ENCODE peak calls at places on chromosome 21, in six cellular contexts. One of them, this sample, is unnamed. For H3K27me3, the result is how much of the 10 kb centered on the place peaks cover.

GRCh38 chr21:21085206-21085605 is 87.0 kb downstream of the NCAM2 start:
- DNase-seq in cardiac muscle cell: no peak
- DNase-seq in fibroblast of lung: no peak
- DNase-seq in aorta: no peak
- DNase-seq in mesenchymal stem cell: no peak
- DNase-seq in GM23338: no peak
- DNase-seq in this sample: no peak

GRCh38 chr21:32812035-32812434 is 40.5 kb upstream of the PAXBP1 start:
- DNase-seq in cardiac muscle cell: no peak
- DNase-seq in fibroblast of lung: peak
- DNase-seq in aorta: no peak
- DNase-seq in mesenchymal stem cell: no peak
- DNase-seq in GM23338: no peak
- DNase-seq in this sample: peak

GRCh38 chr21:27511241-27511640 is 544.4 kb upstream of the ADAMTS5 start:
- DNase-seq in cardiac muscle cell: no peak
- DNase-seq in fibroblast of lung: no peak
- DNase-seq in aorta: no peak
- DNase-seq in mesenchymal stem cell: no peak
- DNase-seq in GM23338: no peak
- DNase-seq in this sample: no peak

GRCh38 chr21:15534450-15534886 is 195.3 kb upstream of the USP25 start:
- DNase-seq in cardiac muscle cell: no peak
- DNase-seq in fibroblast of lung: no peak
- DNase-seq in aorta: no peak
- DNase-seq in mesenchymal stem cell: no peak
- DNase-seq in GM23338: peak
- DNase-seq in this sample: no peak

GRCh38 chr21:41411449-41412089 is 14.5 kb upstream of the MX1 start:
- DNase-seq in cardiac muscle cell: peak
- DNase-seq in fibroblast of lung: no peak
- DNase-seq in aorta: no peak
- DNase-seq in mesenchymal stem cell: peak
- DNase-seq in GM23338: peak
- DNase-seq in this sample: no peak

GRCh38 chr21:35484032-35484431 is 434.9 kb upstream of the RUNX1 start:
- DNase-seq in cardiac muscle cell: no peak
- DNase-seq in fibroblast of lung: no peak
- DNase-seq in aorta: no peak
- DNase-seq in mesenchymal stem cell: no peak
- DNase-seq in GM23338: no peak
- DNase-seq in this sample: no peak

GRCh38 chr21:27391990-27392389 is 425.1 kb upstream of the ADAMTS5 start:
- DNase-seq in cardiac muscle cell: no peak
- DNase-seq in fibroblast of lung: no peak
- DNase-seq in aorta: no peak
- DNase-seq in mesenchymal stem cell: no peak
- DNase-seq in GM23338: no peak
- DNase-seq in this sample: no peak

GRCh38 chr21:15009964-15010363 is 54.8 kb downstream of the NRIP1 start:
- DNase-seq in cardiac muscle cell: peak
- DNase-seq in fibroblast of lung: peak
- DNase-seq in aorta: no peak
- DNase-seq in mesenchymal stem cell: no peak
- DNase-seq in GM23338: no peak
- DNase-seq in this sample: no peak

GRCh38 chr21:37700641-37701202 is 215.5 kb downstream of the KCNJ6 start:
- DNase-seq in cardiac muscle cell: peak
- DNase-seq in fibroblast of lung: peak
- DNase-seq in aorta: peak
- DNase-seq in mesenchymal stem cell: peak
- DNase-seq in GM23338: peak
- DNase-seq in this sample: no peak

GRCh38 chr21:33899199-33899598 is 16.4 kb downstream of the ATP5PO start:
- DNase-seq in cardiac muscle cell: no peak
- DNase-seq in fibroblast of lung: peak
- DNase-seq in aorta: no peak
- DNase-seq in mesenchymal stem cell: no peak
- DNase-seq in GM23338: no peak
- DNase-seq in this sample: no peak

GRCh38 chr21:22416555-22416954 is 1418.3 kb downstream of the NCAM2 start:
- DNase-seq in cardiac muscle cell: no peak
- DNase-seq in fibroblast of lung: no peak
- DNase-seq in aorta: no peak
- DNase-seq in mesenchymal stem cell: no peak
- DNase-seq in GM23338: no peak
- DNase-seq in this sample: no peak

GRCh38 chr21:31335957-31336738 is 7.9 kb downstream of the TIAM1 start:
- DNase-seq in cardiac muscle cell: peak
- DNase-seq in fibroblast of lung: peak
- DNase-seq in aorta: no peak
- DNase-seq in mesenchymal stem cell: peak
- DNase-seq in GM23338: no peak
- DNase-seq in this sample: no peak

GRCh38 chr21:37642493-37642892 is 273.8 kb downstream of the KCNJ6 start:
- DNase-seq in cardiac muscle cell: no peak
- DNase-seq in fibroblast of lung: no peak
- DNase-seq in aorta: no peak
- DNase-seq in mesenchymal stem cell: no peak
- DNase-seq in GM23338: peak
- DNase-seq in this sample: no peak

GRCh38 chr21:20997633-20998455 is at the start of gene NCAM2:
- DNase-seq in cardiac muscle cell: peak
- DNase-seq in fibroblast of lung: peak
- DNase-seq in aorta: peak
- DNase-seq in mesenchymal stem cell: peak
- DNase-seq in GM23338: peak
- DNase-seq in this sample: peak

GRCh38 chr21:33325222-33326067 is 675 bp downstream of the IFNAR1 start:
- DNase-seq in cardiac muscle cell: peak
- DNase-seq in fibroblast of lung: peak
- DNase-seq in aorta: peak
- DNase-seq in mesenchymal stem cell: peak
- DNase-seq in GM23338: peak
- DNase-seq in this sample: peak

GRCh38 chr21:41258617-41259016 is 58.0 kb upstream of the FAM3B start:
- DNase-seq in cardiac muscle cell: no peak
- DNase-seq in fibroblast of lung: no peak
- DNase-seq in aorta: no peak
- DNase-seq in mesenchymal stem cell: no peak
- DNase-seq in GM23338: no peak
- DNase-seq in this sample: no peak

GRCh38 chr21:39095681-39096080 is 87.6 kb downstream of the PSMG1 start:
- DNase-seq in cardiac muscle cell: no peak
- DNase-seq in fibroblast of lung: no peak
- DNase-seq in aorta: no peak
- DNase-seq in mesenchymal stem cell: no peak
- DNase-seq in GM23338: no peak
- DNase-seq in this sample: no peak

GRCh38 chr21:39096754-39097153 is 86.5 kb downstream of the PSMG1 start:
- DNase-seq in cardiac muscle cell: no peak
- DNase-seq in fibroblast of lung: no peak
- DNase-seq in aorta: no peak
- DNase-seq in mesenchymal stem cell: no peak
- DNase-seq in GM23338: peak
- DNase-seq in this sample: no peak

GRCh38 chr21:39093526-39093925 is 89.7 kb downstream of the PSMG1 start:
- DNase-seq in cardiac muscle cell: no peak
- DNase-seq in fibroblast of lung: no peak
- DNase-seq in aorta: no peak
- DNase-seq in mesenchymal stem cell: no peak
- DNase-seq in GM23338: no peak
- DNase-seq in this sample: no peak

GRCh38 chr21:39094087-39094785 is 89.0 kb downstream of the PSMG1 start:
- DNase-seq in cardiac muscle cell: no peak
- DNase-seq in fibroblast of lung: no peak
- DNase-seq in aorta: no peak
- DNase-seq in mesenchymal stem cell: no peak
- DNase-seq in GM23338: no peak
- DNase-seq in this sample: no peak

DNA sequence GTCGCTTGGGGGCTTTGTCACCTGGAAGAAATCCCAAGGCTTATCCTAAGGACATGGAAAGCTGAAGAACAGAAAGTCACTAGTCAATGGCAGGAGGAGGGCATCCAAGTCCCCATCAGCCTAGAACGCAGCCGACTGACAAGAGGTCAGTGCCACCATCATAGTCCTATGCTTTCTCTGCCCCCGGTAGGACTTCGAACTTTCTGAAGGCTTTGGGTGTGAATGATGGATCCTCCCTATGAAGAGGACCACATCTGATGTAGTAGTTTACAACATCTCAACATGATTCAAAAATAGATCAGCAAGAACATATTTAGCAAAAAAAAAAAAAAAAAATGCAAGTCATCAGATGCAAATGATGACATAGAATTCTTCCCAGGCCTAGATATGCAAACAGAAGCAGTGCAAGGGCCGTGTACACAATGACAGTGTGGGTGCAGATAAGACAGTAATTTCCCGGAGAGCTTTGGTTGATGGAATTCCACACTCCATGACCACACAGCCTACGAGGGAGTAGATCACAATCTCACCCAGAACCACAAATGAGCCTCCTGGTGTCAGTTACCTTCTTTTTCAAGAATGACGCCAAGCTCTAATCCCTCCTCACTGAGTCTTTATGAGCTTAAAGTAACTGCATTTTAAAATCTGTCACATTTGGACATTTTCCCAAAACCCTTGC is 88.3 kb downstream of the PSMG1 start:
- DNase-seq in cardiac muscle cell: peak
- DNase-seq in fibroblast of lung: peak
- DNase-seq in aorta: no peak
- DNase-seq in mesenchymal stem cell: peak
- DNase-seq in GM23338: no peak
- DNase-seq in this sample: no peak
- H3K27ac ChIP-seq in cardiac muscle cell: no peak
- H3K27ac ChIP-seq in fibroblast of lung: no peak
- H3K27ac ChIP-seq in aorta: no peak
- H3K27ac ChIP-seq in mesenchymal stem cell: no peak
- H3K27ac ChIP-seq in GM23338: no peak
- H3K27ac ChIP-seq in this sample: peak

GRCh38 chr21:42787613-42788012 is 91.7 kb downstream of the WDR4 start:
- DNase-seq in cardiac muscle cell: no peak
- DNase-seq in fibroblast of lung: no peak
- DNase-seq in aorta: no peak
- DNase-seq in mesenchymal stem cell: no peak
- DNase-seq in GM23338: no peak
- DNase-seq in this sample: no peak

GRCh38 chr21:42786884-42787283 is 92.5 kb downstream of the WDR4 start:
- DNase-seq in cardiac muscle cell: no peak
- DNase-seq in fibroblast of lung: no peak
- DNase-seq in aorta: no peak
- DNase-seq in mesenchymal stem cell: no peak
- DNase-seq in GM23338: no peak
- DNase-seq in this sample: no peak

GRCh38 chr21:42794551-42794950 is 84.8 kb downstream of the WDR4 start:
- DNase-seq in cardiac muscle cell: no peak
- DNase-seq in fibroblast of lung: no peak
- DNase-seq in aorta: no peak
- DNase-seq in mesenchymal stem cell: no peak
- DNase-seq in GM23338: no peak
- DNase-seq in this sample: no peak

GRCh38 chr21:42793774-42794173 is 85.6 kb downstream of the WDR4 start:
- DNase-seq in cardiac muscle cell: no peak
- DNase-seq in fibroblast of lung: no peak
- DNase-seq in aorta: no peak
- DNase-seq in mesenchymal stem cell: no peak
- DNase-seq in GM23338: peak
- DNase-seq in this sample: no peak

GRCh38 chr21:42790520-42790919 is 88.8 kb downstream of the WDR4 start:
- DNase-seq in cardiac muscle cell: no peak
- DNase-seq in fibroblast of lung: no peak
- DNase-seq in aorta: no peak
- DNase-seq in mesenchymal stem cell: no peak
- DNase-seq in GM23338: no peak
- DNase-seq in this sample: no peak
- H3K27me3 ChIP-seq in cardiac muscle cell: under half
- H3K27me3 ChIP-seq in fibroblast of lung: under half
- H3K27me3 ChIP-seq in aorta: under half
- H3K27me3 ChIP-seq in mesenchymal stem cell: half or more
- H3K27me3 ChIP-seq in GM23338: under half
- H3K27me3 ChIP-seq in this sample: half or more

GRCh38 chr21:38774586-38775285 is 31.0 kb upstream of the ETS2 start:
- DNase-seq in cardiac muscle cell: no peak
- DNase-seq in fibroblast of lung: no peak
- DNase-seq in aorta: no peak
- DNase-seq in mesenchymal stem cell: no peak
- DNase-seq in GM23338: no peak
- DNase-seq in this sample: no peak
- H3K27ac ChIP-seq in cardiac muscle cell: no peak
- H3K27ac ChIP-seq in fibroblast of lung: peak
- H3K27ac ChIP-seq in aorta: peak
- H3K27ac ChIP-seq in mesenchymal stem cell: no peak
- H3K27ac ChIP-seq in GM23338: no peak
- H3K27ac ChIP-seq in this sample: no peak

GRCh38 chr21:45582128-45582527 is 39.9 kb upstream of the SLC19A1 start:
- DNase-seq in cardiac muscle cell: no peak
- DNase-seq in fibroblast of lung: no peak
- DNase-seq in aorta: no peak
- DNase-seq in mesenchymal stem cell: no peak
- DNase-seq in GM23338: no peak
- DNase-seq in this sample: no peak

GRCh38 chr21:45584786-45585185 is 42.5 kb upstream of the SLC19A1 start:
- DNase-seq in cardiac muscle cell: no peak
- DNase-seq in fibroblast of lung: no peak
- DNase-seq in aorta: no peak
- DNase-seq in mesenchymal stem cell: no peak
- DNase-seq in GM23338: no peak
- DNase-seq in this sample: no peak

GRCh38 chr21:45586289-45586858 is 44.1 kb upstream of the SLC19A1 start:
- DNase-seq in cardiac muscle cell: no peak
- DNase-seq in fibroblast of lung: no peak
- DNase-seq in aorta: no peak
- DNase-seq in mesenchymal stem cell: no peak
- DNase-seq in GM23338: no peak
- DNase-seq in this sample: no peak

GRCh38 chr21:45581322-45581712 is 39.1 kb upstream of the SLC19A1 start:
- DNase-seq in cardiac muscle cell: no peak
- DNase-seq in fibroblast of lung: no peak
- DNase-seq in aorta: no peak
- DNase-seq in mesenchymal stem cell: no peak
- DNase-seq in GM23338: no peak
- DNase-seq in this sample: no peak

DNA sequence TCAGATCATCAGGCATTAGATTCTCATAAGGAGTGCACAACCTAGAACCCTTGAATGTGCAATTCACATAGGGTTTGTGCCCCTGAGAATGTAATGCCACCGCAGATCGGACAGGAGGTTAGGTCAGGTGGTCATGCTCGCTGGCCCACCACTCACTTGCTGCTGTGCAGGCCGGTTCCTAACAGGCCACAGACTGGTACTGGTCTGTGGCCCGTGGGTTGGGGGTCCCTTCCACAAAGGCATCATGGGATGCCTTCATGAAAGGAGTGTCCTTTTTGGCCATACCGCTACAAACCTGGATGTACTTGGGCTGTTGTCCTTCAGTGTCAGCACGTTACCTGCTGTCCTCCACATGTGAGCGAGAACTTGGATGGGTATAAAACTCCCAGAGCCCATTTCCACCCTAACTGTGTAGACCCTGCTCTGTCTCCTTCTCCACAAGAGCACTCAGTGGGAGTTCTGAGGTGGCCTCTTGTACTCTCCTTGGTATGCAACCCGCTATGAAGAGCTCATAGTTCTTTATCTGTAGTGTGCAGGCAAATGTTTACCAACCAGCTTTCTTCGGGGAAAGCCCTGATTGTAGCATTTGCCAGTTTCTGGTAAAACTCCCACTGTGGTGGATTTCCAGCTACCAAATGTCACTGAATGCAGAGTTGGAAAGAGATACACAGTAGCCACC is 41.7 kb upstream of the SLC19A1 start:
- DNase-seq in cardiac muscle cell: no peak
- DNase-seq in fibroblast of lung: no peak
- DNase-seq in aorta: no peak
- DNase-seq in mesenchymal stem cell: no peak
- DNase-seq in GM23338: no peak
- DNase-seq in this sample: no peak
- H3K27me3 ChIP-seq in cardiac muscle cell: under half
- H3K27me3 ChIP-seq in fibroblast of lung: under half
- H3K27me3 ChIP-seq in aorta: under half
- H3K27me3 ChIP-seq in mesenchymal stem cell: half or more
- H3K27me3 ChIP-seq in GM23338: under half
- H3K27me3 ChIP-seq in this sample: half or more